ENCODE peak calls at places on chromosome 12, in seven cellular contexts. G, T, L, B, H, R and Z are unnamed samples.

GRCh38 chr12:109864916-109865315 is 15.4 kb downstream of the GLTP start:
- DNase-seq in G (no peak), T (no peak), L (no peak), B (no peak), H (no peak), R (no peak), Z (no peak)

GRCh38 chr12:121697093-121697698 is 15.4 kb upstream of the TMEM120B start:
- DNase-seq in G (no peak), T (no peak), L (peak; percentile 48), B (no peak), H (peak; percentile 78), R (peak; percentile 51), Z (peak; percentile 66)

GRCh38 chr12:106138646-106139421 is at the start of gene NUAK1:
- DNase-seq in G (no peak), T (peak; percentile 76), L (peak; percentile 11), B (peak; percentile 70), H (peak; percentile 61), R (peak; percentile 89), Z (peak; percentile 60)

GRCh38 chr12:93819048-93819491 is 141.9 kb downstream of the CRADD start:
- DNase-seq in G (peak; percentile 96), T (no peak), L (no peak), B (peak; percentile 75), H (peak; percentile 74), R (no peak), Z (peak; percentile 84)

GRCh38 chr12:78236264-78236663 is 405.6 kb downstream of the NAV3 start:
- DNase-seq in G (no peak), T (no peak), L (no peak), B (no peak), H (peak; percentile 10), R (no peak), Z (no peak)

GRCh38 chr12:122610911-122611310 is 83.9 kb downstream of the KNTC1 start:
- DNase-seq in G (no peak), T (no peak), L (no peak), B (no peak), H (no peak), R (no peak), Z (peak; percentile 10)

GRCh38 chr12:1204581-1205121 is 213.6 kb downstream of the ERC1 start:
- DNase-seq in G (no peak), T (no peak), L (no peak), B (no peak), H (peak; percentile 39), R (peak; percentile 8), Z (no peak)

GRCh38 chr12:63989301-63989845 is 144.9 kb downstream of the SRGAP1 start:
- DNase-seq in G (no peak), T (no peak), L (no peak), B (peak; percentile 31), H (peak; percentile 36), R (no peak), Z (no peak)

GRCh38 chr12:130998136-130998535 is 44.4 kb downstream of the ADGRD1 start:
- DNase-seq in G (no peak), T (no peak), L (no peak), B (no peak), H (no peak), R (no peak), Z (no peak)

GRCh38 chr12:110932048-110932447 is 11.7 kb upstream of the MYL2 start:
- DNase-seq in G (no peak), T (no peak), L (no peak), B (no peak), H (peak; percentile 21), R (peak; percentile 40), Z (no peak)

GRCh38 chr12:49098035-49098451 is 3.4 kb upstream of the DHH start:
- DNase-seq in G (no peak), T (peak; percentile 51), L (peak; percentile 65), B (no peak), H (peak; percentile 58), R (peak; percentile 78), Z (peak; percentile 61)

GRCh38 chr12:118189761-118190181 is 53.8 kb downstream of the PEBP1 start:
- DNase-seq in G (no peak), T (peak; percentile 22), L (no peak), B (no peak), H (peak; percentile 62), R (peak; percentile 53), Z (peak; percentile 56)

GRCh38 chr12:30106204-30106603 is 322.5 kb upstream of the TMTC1 start:
- DNase-seq in G (no peak), T (no peak), L (no peak), B (no peak), H (no peak), R (no peak), Z (no peak)

GRCh38 chr12:113103756-113104450 is 31.7 kb downstream of the RASAL1 start:
- DNase-seq in G (no peak), T (peak; percentile 68), L (peak; percentile 57), B (no peak), H (no peak), R (peak; percentile 70), Z (no peak)

GRCh38 chr12:82425241-82425640 is 66.9 kb downstream of the METTL25 start:
- DNase-seq in G (no peak), T (no peak), L (no peak), B (no peak), H (peak; percentile 66), R (no peak), Z (peak; percentile 45)

DNA sequence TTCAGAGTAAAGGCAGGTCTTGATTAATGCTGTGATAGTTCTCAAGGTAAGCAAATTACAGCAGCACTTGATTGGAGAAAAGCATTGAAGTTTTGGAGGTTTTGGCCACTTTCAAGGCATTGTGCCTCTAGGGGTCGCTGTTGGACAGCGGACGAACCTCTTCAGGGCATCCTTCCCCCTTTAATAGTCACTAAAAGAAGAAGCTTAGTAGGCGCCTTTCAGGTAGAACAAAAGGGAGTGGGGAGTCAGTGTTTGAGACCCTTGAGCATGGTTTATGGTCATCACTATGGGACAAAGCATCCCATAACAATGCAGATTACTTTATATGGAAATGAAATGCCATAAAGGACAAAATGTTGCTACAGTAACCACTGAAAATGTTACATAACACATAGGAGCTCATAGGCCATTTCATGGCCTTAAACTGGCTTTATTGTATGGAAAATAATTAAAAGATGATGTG is 199.5 kb upstream of the DCN start:
- DNase-seq in G (no peak), T (peak; percentile 75), L (peak; percentile 92), B (peak; percentile 84), H (peak; percentile 88), R (peak; percentile 22), Z (peak; percentile 92)
- H3K4me3 ChIP-seq in G (peak overlapping the region; percentile 40), T (peak overlapping the region; percentile 11), L (no peak overlapping the region), B (peak overlapping the region; percentile 56), H (peak overlapping the region; percentile 40), R (peak overlapping the region; percentile 52), Z (peak overlapping the region; percentile 52)

GRCh38 chr12:75564821-75565220 is 53.4 kb upstream of the KRR1 start:
- DNase-seq in G (no peak), T (no peak), L (no peak), B (no peak), H (no peak), R (no peak), Z (no peak)

GRCh38 chr12:75563351-75563750 is 51.9 kb upstream of the KRR1 start:
- DNase-seq in G (no peak), T (no peak), L (no peak), B (no peak), H (no peak), R (no peak), Z (no peak)

GRCh38 chr12:75564398-75564797 is 53.0 kb upstream of the KRR1 start:
- DNase-seq in G (no peak), T (no peak), L (no peak), B (no peak), H (no peak), R (no peak), Z (peak; percentile 45)

GRCh38 chr12:75568387-75568786 is 57.0 kb upstream of the KRR1 start:
- DNase-seq in G (no peak), T (no peak), L (no peak), B (no peak), H (no peak), R (no peak), Z (peak; percentile 31)

DNA sequence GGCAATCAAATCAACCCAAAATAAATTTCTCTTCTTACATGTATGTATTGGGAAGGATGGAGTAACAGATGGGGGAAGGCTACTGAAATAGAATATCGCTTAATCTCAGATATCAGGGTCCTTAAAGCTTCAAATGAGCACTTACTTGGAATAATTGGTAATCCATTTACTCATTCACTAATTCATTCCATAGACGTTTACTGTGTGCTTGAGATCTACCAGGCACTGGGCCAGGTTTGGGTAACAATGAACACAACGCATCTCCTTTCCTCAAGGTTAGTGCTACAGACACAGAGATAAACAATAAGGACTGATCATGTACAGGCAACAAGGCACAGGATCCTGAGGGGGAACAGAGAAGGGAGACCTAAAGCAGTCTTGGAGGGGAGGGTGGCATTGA is 54.4 kb upstream of the KRR1 start:
- DNase-seq in G (no peak), T (no peak), L (no peak), B (no peak), H (no peak), R (no peak), Z (no peak)
- TF ChIP-seq CTCF in G (no peak), T (no peak), L (no peak), B (no peak), H (no peak), R (no peak), Z (no peak)

GRCh38 chr12:26297386-26298070 is 102.2 kb downstream of the SSPN start:
- DNase-seq in G (no peak), T (no peak), L (no peak), B (no peak), H (peak; percentile 49), R (no peak), Z (no peak)

GRCh38 chr12:26304273-26304672 is 108.9 kb downstream of the SSPN start:
- DNase-seq in G (no peak), T (no peak), L (no peak), B (no peak), H (no peak), R (no peak), Z (no peak)

GRCh38 chr12:26303418-26303817 is 108.0 kb downstream of the SSPN start:
- DNase-seq in G (no peak), T (no peak), L (no peak), B (no peak), H (no peak), R (no peak), Z (no peak)

GRCh38 chr12:26295001-26295400 is 99.6 kb downstream of the SSPN start:
- DNase-seq in G (no peak), T (no peak), L (no peak), B (no peak), H (no peak), R (no peak), Z (no peak)

GRCh38 chr12:26298785-26299621 is 103.6 kb downstream of the SSPN start:
- DNase-seq in G (no peak), T (no peak), L (no peak), B (no peak), H (peak; percentile 86), R (peak; percentile 12), Z (peak; percentile 86)
- H3K4me3 ChIP-seq in G (no peak overlapping the region), T (no peak overlapping the region), L (no peak overlapping the region), B (no peak overlapping the region), H (no peak overlapping the region), R (peak overlapping the region; percentile 17), Z (peak overlapping the region; percentile 32)

DNA sequence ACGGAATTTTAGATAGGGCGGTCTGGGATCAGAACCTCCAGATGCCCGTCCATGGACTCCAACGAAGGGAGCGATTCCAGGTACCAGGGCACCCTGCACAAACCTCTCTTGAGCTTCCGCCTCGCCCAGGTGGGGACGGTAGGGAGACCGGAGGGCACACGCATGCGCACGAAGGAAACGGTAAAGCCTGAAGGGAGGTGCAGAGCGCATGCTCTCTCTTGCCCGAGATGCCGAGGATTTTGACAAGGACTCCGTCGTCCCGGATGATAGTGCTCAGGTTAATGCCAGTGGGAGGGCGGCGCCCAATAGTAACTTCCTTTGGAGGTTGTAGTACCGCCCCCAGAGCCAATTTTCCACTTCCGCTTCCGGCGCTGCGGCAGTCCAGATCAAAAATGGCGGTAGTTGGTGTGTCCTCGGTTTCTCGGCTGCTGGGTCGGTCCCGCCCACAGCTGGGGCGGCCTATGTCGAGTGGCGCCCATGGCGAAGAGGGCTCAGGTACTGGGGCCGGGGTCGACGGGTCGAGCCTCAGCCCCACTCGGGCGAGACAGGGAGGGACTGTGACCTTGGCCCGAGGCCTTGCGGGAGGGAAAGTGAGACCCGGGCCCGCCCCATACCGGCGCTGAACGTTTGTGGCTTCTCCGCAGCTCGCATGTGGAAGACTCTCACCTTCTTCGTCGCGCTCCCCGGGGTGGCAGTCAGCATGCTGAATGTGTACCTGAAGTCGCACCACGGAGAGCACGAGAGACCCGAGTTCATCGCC is at the start of gene COX6A1:
- DNase-seq in G (peak; percentile 95), T (peak; percentile 95), L (peak; percentile 95), B (peak; percentile 93), H (peak; percentile 98), R (peak; percentile 93), Z (peak; percentile 94)
- TF ChIP-seq CTCF in G (no peak), T (no peak), L (no peak), B (peak; percentile 12), H (no peak), R (no peak), Z (no peak)